ENCODE peak calls at places on chromosomes 1 and 21, in four cellular contexts. T is A549, R is HepG2, O is K562. S is an unnamed sample.

GRCh38 chr1:172360511-172360910 is 60.0 kb upstream of the C1orf105 start:
- DNase-seq in T (no peak), O (no peak), R (peak), S (peak)

GRCh38 chr1:180195401-180195800 is 34.7 kb upstream of the LHX4 start:
- DNase-seq in R (no peak), T (no peak), O (no peak), S (no peak)

GRCh38 chr21:16258834-16259611 is 529.2 kb downstream of the USP25 start:
- DNase-seq in R (no peak), T (no peak), O (no peak), S (no peak)

GRCh38 chr1:220700591-220701179 is 10.5 kb downstream of the C1orf115 start:
- DNase-seq in O (no peak), T (no peak), R (no peak), S (no peak)

GRCh38 chr21:31732891-31733520 is 1.1 kb upstream of the SCAF4 start:
- DNase-seq in T (peak), R (peak), O (peak), S (peak)

GRCh38 chr1:68378296-68379084 is 71.3 kb downstream of the RPE65 start:
- DNase-seq in R (no peak), T (no peak), O (no peak), S (no peak)

GRCh38 chr1:228337031-228337564 is 69.5 kb downstream of the TRIM11 start:
- DNase-seq in O (no peak), T (no peak), R (no peak), S (no peak)

GRCh38 chr1:40392206-40392605 is 18.7 kb downstream of the SMAP2 start:
- DNase-seq in R (no peak), T (no peak), O (no peak), S (no peak)

GRCh38 chr1:242522304-242522945 is 2.1 kb downstream of the PLD5 start:
- DNase-seq in T (no peak), O (no peak), R (no peak), S (no peak)

GRCh38 chr1:217482356-217483102 is 148.4 kb downstream of the GPATCH2 start:
- DNase-seq in T (no peak), R (no peak), O (no peak), S (no peak)

GRCh38 chr1:234869182-234870019 is 259.2 kb downstream of the TOMM20 start:
- DNase-seq in O (peak), R (no peak), T (no peak), S (no peak)

GRCh38 chr1:241447056-241447649 is 72.4 kb downstream of the FH start:
- DNase-seq in T (no peak), R (no peak), O (no peak), S (no peak)

GRCh38 chr21:42245348-42246185 is 26.6 kb downstream of the ABCG1 start:
- DNase-seq in R (no peak), T (no peak), O (no peak), S (peak)

GRCh38 chr1:41360074-41361027 is 883 bp upstream of the FOXO6 start:
- DNase-seq in T (no peak), O (peak), R (no peak), S (peak)

GRCh38 chr1:1554926-1555915 is 14.8 kb upstream of the TMEM240 start:
- DNase-seq in R (no peak), O (peak), T (no peak), S (no peak)

GRCh38 chr1:1553821-1554494 is 13.5 kb upstream of the TMEM240 start:
- DNase-seq in T (no peak), O (no peak), R (no peak), S (no peak)

GRCh38 chr1:1558591-1558990 is 16.1 kb downstream of the SSU72 start:
- DNase-seq in T (no peak), O (no peak), R (no peak), S (no peak)

GRCh38 chr1:1554550-1554925 is 14.1 kb upstream of the TMEM240 start:
- DNase-seq in R (no peak), O (no peak), T (no peak), S (no peak)

DNA sequence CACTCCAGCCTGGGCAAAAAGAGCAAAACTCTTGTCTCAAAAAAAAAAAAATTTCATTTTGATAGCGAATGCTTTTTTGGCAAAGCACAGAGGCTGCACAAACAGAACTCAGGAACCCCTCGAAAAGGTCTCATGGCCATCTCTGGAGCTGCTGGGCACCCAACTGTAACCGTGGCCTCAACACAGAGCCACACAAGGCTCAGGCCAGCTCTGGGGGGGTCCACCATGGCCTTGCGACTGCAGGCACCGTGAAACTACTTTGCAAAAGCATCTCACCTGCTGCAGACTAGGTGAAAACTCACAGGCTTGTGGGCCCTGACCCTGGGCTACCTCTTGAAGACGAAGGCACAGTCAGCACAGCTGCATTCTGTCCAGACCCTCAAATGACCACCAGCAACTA is 16.1 kb upstream of the TMEM240 start:
- DNase-seq in O (no peak), R (no peak), T (no peak), S (no peak)
- TF ChIP-seq HMGXB4 in O (no peak), R (no peak), T (no peak), S (no peak)

DNA sequence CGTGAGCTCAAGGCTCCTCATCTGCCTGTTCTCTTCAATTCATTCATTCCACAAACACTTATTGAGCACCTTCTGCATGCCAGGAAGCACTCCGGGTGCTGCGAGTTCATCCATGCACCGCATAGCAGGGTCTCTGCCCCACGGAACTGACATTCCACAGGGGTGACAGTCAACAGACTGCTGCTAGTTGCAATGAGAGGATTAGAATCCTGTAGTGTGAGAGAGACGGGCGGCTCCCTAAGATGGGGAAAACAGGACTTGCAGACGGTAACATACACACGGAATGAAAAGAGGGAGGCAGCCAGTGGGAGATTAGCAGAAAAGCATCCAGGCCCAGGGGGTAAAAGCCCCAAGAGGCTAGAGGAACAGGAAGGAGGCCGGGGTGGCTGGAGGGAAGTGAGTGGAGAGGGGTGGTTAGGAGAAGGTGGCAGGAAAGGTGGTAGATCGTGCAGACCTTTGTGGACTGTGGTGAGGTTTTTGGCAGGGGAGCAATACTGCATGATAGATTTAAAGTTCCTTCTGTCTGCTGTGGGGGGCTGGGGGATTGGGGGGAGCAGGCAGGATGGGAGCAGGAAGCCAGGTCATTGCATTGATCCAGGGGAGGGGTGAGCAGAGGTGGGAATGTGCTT is 6.6 kb downstream of the TNFRSF8 start:
- DNase-seq in O (no peak), T (no peak), R (no peak), S (no peak)
- TF ChIP-seq HMGXB4 in O (no peak), T (no peak), R (no peak), S (no peak)

GRCh38 chr1:28195780-28196179 is 19.3 kb upstream of the PTAFR start:
- DNase-seq in O (peak), R (no peak), T (no peak), S (peak)

GRCh38 chr1:28190996-28191645 is 14.6 kb upstream of the PTAFR start:
- DNase-seq in T (no peak), O (peak), R (no peak), S (no peak)

GRCh38 chr1:28196330-28196729 is 19.8 kb upstream of the PTAFR start:
- DNase-seq in T (no peak), O (peak), R (no peak), S (no peak)

GRCh38 chr1:28194326-28195035 is 18.0 kb upstream of the PTAFR start:
- DNase-seq in O (no peak), T (no peak), R (no peak), S (no peak)

DNA sequence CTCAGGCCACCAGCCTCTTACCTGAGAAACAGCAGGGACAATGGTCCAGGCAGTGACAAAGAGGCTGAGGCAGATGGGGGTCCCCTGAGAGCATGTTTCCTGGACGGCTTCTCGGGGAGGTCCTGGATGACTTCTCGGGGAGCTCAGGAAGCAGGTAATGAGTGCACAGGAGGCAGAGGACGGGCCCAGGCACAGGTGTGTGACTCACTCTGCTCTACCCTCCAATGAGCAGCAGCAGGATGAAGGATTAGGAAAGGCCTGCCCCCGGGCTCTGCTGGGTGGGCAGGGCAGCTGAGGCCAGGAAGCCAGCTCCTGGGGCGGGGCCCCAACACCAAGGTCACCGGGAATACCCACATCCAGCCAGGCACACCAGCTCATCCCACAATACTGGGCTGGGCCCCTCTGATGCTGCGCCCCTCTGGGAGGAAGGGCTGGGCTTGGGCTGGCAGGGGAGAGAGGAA is 17.2 kb upstream of the PTAFR start:
- DNase-seq in O (peak), T (no peak), R (peak), S (peak)
- TF ChIP-seq HMGXB4 in O (no peak), T (no peak), R (no peak), S (no peak)

GRCh38 chr1:16124377-16125087 is 31.3 kb downstream of the EPHA2 start:
- DNase-seq in T (no peak), R (no peak), O (no peak), S (no peak)

GRCh38 chr1:16122916-16123315 is 33.0 kb downstream of the EPHA2 start:
- DNase-seq in O (no peak), R (no peak), T (no peak), S (no peak)

GRCh38 chr1:16120940-16121410 is 34.9 kb downstream of the EPHA2 start:
- DNase-seq in O (no peak), T (no peak), R (peak), S (no peak)

GRCh38 chr1:16120411-16120810 is 35.5 kb downstream of the EPHA2 start:
- DNase-seq in T (no peak), R (no peak), O (no peak), S (no peak)

DNA sequence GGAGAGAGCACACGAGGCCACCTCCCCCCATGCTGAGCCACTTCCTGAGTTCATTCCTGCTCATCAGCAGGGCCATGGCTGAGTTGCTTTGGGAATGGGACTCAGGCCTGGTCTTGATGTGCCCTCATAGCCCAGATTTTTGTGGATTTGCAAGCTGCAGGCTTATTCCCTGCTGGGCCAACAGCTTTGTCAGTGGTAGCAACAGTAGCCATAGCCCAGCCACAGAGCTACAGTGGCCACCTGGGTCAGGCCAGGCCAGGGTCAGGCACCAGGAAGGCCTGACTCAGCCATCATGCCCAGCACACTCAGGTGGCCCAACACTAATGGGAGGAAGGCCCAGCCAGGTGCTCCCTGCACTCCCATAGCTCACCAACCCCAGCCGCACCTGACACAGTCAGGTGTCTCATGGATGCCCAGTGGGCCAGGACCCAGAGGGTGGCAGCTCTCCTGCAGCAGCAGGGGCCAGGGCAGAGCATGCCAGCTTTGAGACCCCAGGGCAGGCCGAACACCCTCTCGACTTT is 33.4 kb downstream of the EPHA2 start:
- DNase-seq in O (no peak), R (no peak), T (no peak), S (no peak)
- TF ChIP-seq HMGXB4 in O (no peak), R (no peak), T (no peak), S (no peak)

GRCh38 chr1:214319930-214320329 is 39.0 kb downstream of the SMYD2 start:
- DNase-seq in R (no peak), O (no peak), T (no peak), S (no peak)
- TF ChIP-seq HMGXB4 in R (no peak), O (no peak), T (no peak), S (no peak)

GRCh38 chr1:184888505-184888904 is 85.8 kb downstream of the NIBAN1 start:
- DNase-seq in T (no peak), O (no peak), R (no peak), S (no peak)

GRCh38 chr1:184890539-184890973 is 83.8 kb downstream of the NIBAN1 start:
- DNase-seq in R (no peak), T (no peak), O (no peak), S (no peak)

GRCh38 chr1:184889902-184890301 is 84.4 kb downstream of the NIBAN1 start:
- DNase-seq in O (no peak), R (no peak), T (no peak), S (no peak)

GRCh38 chr1:184891440-184891839 is 82.9 kb downstream of the NIBAN1 start:
- DNase-seq in O (no peak), T (no peak), R (no peak), S (no peak)

GRCh38 chr1:184889183-184889582 is 85.1 kb downstream of the NIBAN1 start:
- DNase-seq in R (no peak), T (no peak), O (no peak), S (no peak)
- TF ChIP-seq HMGXB4 in R (no peak), T (no peak), O (no peak), S (no peak)

GRCh38 chr1:35544976-35545375 is 12.2 kb downstream of the KIAA0319L start:
- DNase-seq in T (peak), O (peak), R (peak), S (peak)
- TF ChIP-seq HMGXB4 in T (no peak), O (no peak), R (no peak), S (no peak)

S was measured in WTC11.